ENCODE peak calls at places on chromosomes 16 and 17, in five cellular contexts. One of them, this sample, is unnamed.

GRCh38 chr17:72631568-72631967 is 460.9 kb downstream of the SLC39A11 start:
- DNase-seq in body of pancreas: no peak
- DNase-seq in erythroblast: no peak
- DNase-seq in activated CD4-positive, alpha-beta T cell treated with anti-CD3 and anti-CD28 coated beads, Interleukin-2, amount 50 U/mL, for 1 hour: no peak
- DNase-seq in HCEC 1CT: no peak
- DNase-seq in this sample: no peak

GRCh38 chr17:68512967-68513474 is 791 bp downstream of the PRKAR1A start:
- DNase-seq in body of pancreas: no peak
- DNase-seq in erythroblast: peak; percentile 45
- DNase-seq in activated CD4-positive, alpha-beta T cell treated with anti-CD3 and anti-CD28 coated beads, Interleukin-2, amount 50 U/mL, for 1 hour: no peak
- DNase-seq in HCEC 1CT: peak; percentile 66
- DNase-seq in this sample: peak; percentile 25

GRCh38 chr16:1066584-1067172 is 5.9 kb upstream of the SSTR5 start:
- DNase-seq in body of pancreas: no peak
- DNase-seq in erythroblast: no peak
- DNase-seq in activated CD4-positive, alpha-beta T cell treated with anti-CD3 and anti-CD28 coated beads, Interleukin-2, amount 50 U/mL, for 1 hour: no peak
- DNase-seq in HCEC 1CT: no peak
- DNase-seq in this sample: no peak

GRCh38 chr17:74994440-74994839 is 7.0 kb downstream of the CDR2L start:
- DNase-seq in body of pancreas: no peak
- DNase-seq in erythroblast: no peak
- DNase-seq in activated CD4-positive, alpha-beta T cell treated with anti-CD3 and anti-CD28 coated beads, Interleukin-2, amount 50 U/mL, for 1 hour: no peak
- DNase-seq in HCEC 1CT: no peak
- DNase-seq in this sample: no peak

GRCh38 chr17:67628580-67629013 is 89.1 kb upstream of the NOL11 start:
- DNase-seq in body of pancreas: peak; percentile 31
- DNase-seq in erythroblast: no peak
- DNase-seq in activated CD4-positive, alpha-beta T cell treated with anti-CD3 and anti-CD28 coated beads, Interleukin-2, amount 50 U/mL, for 1 hour: no peak
- DNase-seq in HCEC 1CT: peak; percentile 43
- DNase-seq in this sample: no peak

GRCh38 chr17:34616148-34616547 is 36.8 kb downstream of the TMEM132E start:
- DNase-seq in body of pancreas: no peak
- DNase-seq in erythroblast: no peak
- DNase-seq in activated CD4-positive, alpha-beta T cell treated with anti-CD3 and anti-CD28 coated beads, Interleukin-2, amount 50 U/mL, for 1 hour: no peak
- DNase-seq in HCEC 1CT: no peak
- DNase-seq in this sample: no peak

GRCh38 chr17:80826955-80827645 is 164.5 kb upstream of the CHMP6 start:
- DNase-seq in body of pancreas: peak; percentile 19
- DNase-seq in erythroblast: no peak
- DNase-seq in activated CD4-positive, alpha-beta T cell treated with anti-CD3 and anti-CD28 coated beads, Interleukin-2, amount 50 U/mL, for 1 hour: no peak
- DNase-seq in HCEC 1CT: peak; percentile 86
- DNase-seq in this sample: peak; percentile 98

GRCh38 chr16:85570735-85571562 is 42.2 kb upstream of the GSE1 start:
- DNase-seq in body of pancreas: peak; percentile 56
- DNase-seq in erythroblast: peak; percentile 94
- DNase-seq in activated CD4-positive, alpha-beta T cell treated with anti-CD3 and anti-CD28 coated beads, Interleukin-2, amount 50 U/mL, for 1 hour: no peak
- DNase-seq in HCEC 1CT: no peak
- DNase-seq in this sample: no peak

GRCh38 chr16:56667581-56668571 is at the start of gene MT1G:
- DNase-seq in body of pancreas: peak; percentile 89
- DNase-seq in erythroblast: peak; percentile 63
- DNase-seq in activated CD4-positive, alpha-beta T cell treated with anti-CD3 and anti-CD28 coated beads, Interleukin-2, amount 50 U/mL, for 1 hour: no peak
- DNase-seq in HCEC 1CT: no peak
- DNase-seq in this sample: no peak

GRCh38 chr17:38568274-38568673 is 37.5 kb downstream of the SRCIN1 start:
- DNase-seq in body of pancreas: no peak
- DNase-seq in erythroblast: no peak
- DNase-seq in activated CD4-positive, alpha-beta T cell treated with anti-CD3 and anti-CD28 coated beads, Interleukin-2, amount 50 U/mL, for 1 hour: no peak
- DNase-seq in HCEC 1CT: no peak
- DNase-seq in this sample: no peak

GRCh38 chr17:3683054-3683511 is 12.9 kb downstream of the P2RX5 start:
- DNase-seq in body of pancreas: no peak
- DNase-seq in erythroblast: peak; percentile 33
- DNase-seq in activated CD4-positive, alpha-beta T cell treated with anti-CD3 and anti-CD28 coated beads, Interleukin-2, amount 50 U/mL, for 1 hour: peak; percentile 55
- DNase-seq in HCEC 1CT: peak; percentile 20
- DNase-seq in this sample: no peak

GRCh38 chr16:1330260-1330914 is 3.1 kb upstream of the BAIAP3 start:
- DNase-seq in body of pancreas: no peak
- DNase-seq in erythroblast: peak; percentile 30
- DNase-seq in activated CD4-positive, alpha-beta T cell treated with anti-CD3 and anti-CD28 coated beads, Interleukin-2, amount 50 U/mL, for 1 hour: no peak
- DNase-seq in HCEC 1CT: no peak
- DNase-seq in this sample: no peak

GRCh38 chr17:80277751-80278671 is 17.4 kb downstream of the RNF213 start:
- DNase-seq in body of pancreas: no peak
- DNase-seq in erythroblast: no peak
- DNase-seq in activated CD4-positive, alpha-beta T cell treated with anti-CD3 and anti-CD28 coated beads, Interleukin-2, amount 50 U/mL, for 1 hour: no peak
- DNase-seq in HCEC 1CT: no peak
- DNase-seq in this sample: no peak

GRCh38 chr16:83878838-83879237 is 20.1 kb upstream of the MLYCD start:
- DNase-seq in body of pancreas: peak; percentile 11
- DNase-seq in erythroblast: no peak
- DNase-seq in activated CD4-positive, alpha-beta T cell treated with anti-CD3 and anti-CD28 coated beads, Interleukin-2, amount 50 U/mL, for 1 hour: no peak
- DNase-seq in HCEC 1CT: peak; percentile 41
- DNase-seq in this sample: peak; percentile 38

GRCh38 chr16:69761983-69762842 is at the start of gene WWP2:
- DNase-seq in body of pancreas: peak; percentile 85
- DNase-seq in erythroblast: peak; percentile 89
- DNase-seq in activated CD4-positive, alpha-beta T cell treated with anti-CD3 and anti-CD28 coated beads, Interleukin-2, amount 50 U/mL, for 1 hour: peak; percentile 72
- DNase-seq in HCEC 1CT: peak; percentile 52
- DNase-seq in this sample: peak; percentile 18

GRCh38 chr17:62856594-62856993 is 48.5 kb upstream of the MARCHF10 start:
- DNase-seq in body of pancreas: no peak
- DNase-seq in erythroblast: no peak
- DNase-seq in activated CD4-positive, alpha-beta T cell treated with anti-CD3 and anti-CD28 coated beads, Interleukin-2, amount 50 U/mL, for 1 hour: no peak
- DNase-seq in HCEC 1CT: no peak
- DNase-seq in this sample: no peak

GRCh38 chr16:79294568-79294967 is 306.0 kb downstream of the MAF start:
- DNase-seq in body of pancreas: no peak
- DNase-seq in erythroblast: no peak
- DNase-seq in activated CD4-positive, alpha-beta T cell treated with anti-CD3 and anti-CD28 coated beads, Interleukin-2, amount 50 U/mL, for 1 hour: no peak
- DNase-seq in HCEC 1CT: no peak
- DNase-seq in this sample: no peak

GRCh38 chr16:78919852-78920251 is 680.7 kb downstream of the MAF start:
- DNase-seq in body of pancreas: no peak
- DNase-seq in erythroblast: no peak
- DNase-seq in activated CD4-positive, alpha-beta T cell treated with anti-CD3 and anti-CD28 coated beads, Interleukin-2, amount 50 U/mL, for 1 hour: no peak
- DNase-seq in HCEC 1CT: no peak
- DNase-seq in this sample: no peak

GRCh38 chr16:25269879-25270278 is 12.2 kb upstream of the ZKSCAN2 start:
- DNase-seq in body of pancreas: no peak
- DNase-seq in erythroblast: no peak
- DNase-seq in activated CD4-positive, alpha-beta T cell treated with anti-CD3 and anti-CD28 coated beads, Interleukin-2, amount 50 U/mL, for 1 hour: no peak
- DNase-seq in HCEC 1CT: no peak
- DNase-seq in this sample: no peak

GRCh38 chr17:61088556-61088955 is 311.1 kb upstream of the TBX2 start:
- DNase-seq in body of pancreas: no peak
- DNase-seq in erythroblast: no peak
- DNase-seq in activated CD4-positive, alpha-beta T cell treated with anti-CD3 and anti-CD28 coated beads, Interleukin-2, amount 50 U/mL, for 1 hour: no peak
- DNase-seq in HCEC 1CT: no peak
- DNase-seq in this sample: no peak

GRCh38 chr17:83053779-83054451 is 25.5 kb upstream of the METRNL start:
- DNase-seq in body of pancreas: peak; percentile 79
- DNase-seq in erythroblast: no peak
- DNase-seq in activated CD4-positive, alpha-beta T cell treated with anti-CD3 and anti-CD28 coated beads, Interleukin-2, amount 50 U/mL, for 1 hour: no peak
- DNase-seq in HCEC 1CT: no peak
- DNase-seq in this sample: no peak

GRCh38 chr17:30095507-30096244 is 20.9 kb upstream of the NSRP1 start:
- DNase-seq in body of pancreas: peak; percentile 23
- DNase-seq in erythroblast: peak; percentile 28
- DNase-seq in activated CD4-positive, alpha-beta T cell treated with anti-CD3 and anti-CD28 coated beads, Interleukin-2, amount 50 U/mL, for 1 hour: no peak
- DNase-seq in HCEC 1CT: peak; percentile 76
- DNase-seq in this sample: peak; percentile 82